ENCODE peak calls at places on chromosomes 1 and 21, in ten cellular contexts. G is fibroblast of lung, K is neural progenitor cell, B is PC-3, E is MM.1S, I is HCT116, C is hepatocyte, M is GM23338, Y is HepG2, Q is mammary epithelial cell. A is an unnamed sample. For H3K4me1, the result is how much of the 10 kb centered on the place peaks cover.

GRCh38 chr1:223364685-223365382 is 858 bp upstream of the SUSD4 start:
- DNase-seq in G (peak), K (peak), B (no peak), E (peak), I (no peak), C (no peak), M (peak), Y (no peak), Q (no peak), A (peak)

GRCh38 chr1:25871086-25871703 is 4.3 kb downstream of the PAQR7 start:
- DNase-seq in G (no peak), K (no peak), B (no peak), E (no peak), I (no peak), C (no peak), M (peak), Y (peak), Q (peak), A (no peak)

GRCh38 chr1:246947255-246947654 is 15.5 kb upstream of the AHCTF1 start:
- DNase-seq in G (peak), K (no peak), B (peak), E (no peak), I (no peak), C (peak), M (no peak), Y (peak), Q (peak), A (no peak)

GRCh38 chr1:43436371-43436770 is 17.4 kb downstream of the HYI start:
- DNase-seq in G (no peak), K (no peak), B (no peak), E (no peak), I (no peak), C (no peak), M (no peak), Y (no peak), Q (no peak), A (no peak)

GRCh38 chr1:228095938-228096337 is 7.2 kb downstream of the C1orf35 start:
- DNase-seq in G (no peak), K (no peak), B (no peak), E (no peak), I (no peak), C (no peak), M (no peak), Y (no peak), Q (no peak), A (no peak)

GRCh38 chr1:175635092-175635491 is 108.3 kb downstream of the TNR start:
- DNase-seq in G (no peak), K (no peak), B (no peak), E (no peak), I (no peak), C (no peak), M (no peak), Y (no peak), Q (no peak), A (no peak)

GRCh38 chr21:36567216-36567917 is 87.4 kb upstream of the CLDN14 start:
- DNase-seq in G (peak), K (no peak), B (no peak), E (no peak), I (no peak), C (no peak), M (no peak), Y (no peak), Q (no peak), A (no peak)

GRCh38 chr1:30010506-30011106 is 712.8 kb downstream of the MATN1 start:
- DNase-seq in G (no peak), K (no peak), B (no peak), E (no peak), I (no peak), C (no peak), M (no peak), Y (no peak), Q (no peak), A (no peak)

GRCh38 chr1:10251325-10252103 is 41.1 kb downstream of the KIF1B start:
- DNase-seq in G (peak), K (no peak), B (peak), E (peak), I (no peak), C (no peak), M (no peak), Y (no peak), Q (peak), A (no peak)

GRCh38 chr1:111140680-111140967 is 601 bp downstream of the CEPT1 start:
- DNase-seq in G (peak), K (peak), B (peak), E (peak), I (no peak), C (peak), M (peak), Y (peak), Q (peak), A (peak)

GRCh38 chr1:170586942-170587593 is 55.1 kb downstream of the GORAB start:
- DNase-seq in G (peak), K (no peak), B (no peak), E (no peak), I (no peak), C (peak), M (no peak), Y (no peak), Q (no peak), A (no peak)

GRCh38 chr1:159122005-159122621 is 45.5 kb upstream of the AIM2 start:
- DNase-seq in G (peak), K (no peak), B (peak), E (no peak), I (no peak), C (no peak), M (no peak), Y (no peak), Q (peak), A (no peak)

GRCh38 chr1:41622859-41623732 is 138.6 kb upstream of the EDN2 start:
- DNase-seq in G (peak), K (no peak), B (peak), E (peak), I (no peak), C (no peak), M (no peak), Y (no peak), Q (no peak), A (no peak)

GRCh38 chr1:100219879-100220278 is 29.8 kb downstream of the DBT start:
- DNase-seq in G (no peak), K (no peak), B (peak), E (no peak), I (no peak), C (no peak), M (no peak), Y (no peak), Q (no peak), A (no peak)

GRCh38 chr21:45178072-45178608 is 103.8 kb downstream of the ADARB1 start:
- DNase-seq in G (no peak), K (no peak), B (no peak), E (no peak), I (no peak), C (no peak), M (no peak), Y (no peak), Q (no peak), A (no peak)

GRCh38 chr1:20602851-20603450 is 14.1 kb downstream of the CDA start:
- DNase-seq in G (peak), K (no peak), B (peak), E (no peak), I (no peak), C (no peak), M (no peak), Y (no peak), Q (peak), A (peak)

GRCh38 chr1:69824932-69825331 is 257.2 kb downstream of the LRRC7 start:
- DNase-seq in G (no peak), K (no peak), B (no peak), E (no peak), I (no peak), C (no peak), M (no peak), Y (no peak), Q (no peak), A (no peak)

GRCh38 chr1:184823080-184823479 is 68.4 kb upstream of the EDEM3 start:
- DNase-seq in G (no peak), K (peak), B (no peak), E (peak), I (no peak), C (peak), M (no peak), Y (no peak), Q (no peak), A (no peak)

GRCh38 chr1:172397221-172397620 is 23.3 kb upstream of the C1orf105 start:
- DNase-seq in G (peak), K (no peak), B (peak), E (no peak), I (no peak), C (no peak), M (no peak), Y (no peak), Q (peak), A (no peak)

GRCh38 chr1:174258148-174258550 is 98.8 kb downstream of the RABGAP1L start:
- DNase-seq in G (peak), K (peak), B (peak), E (peak), I (peak), C (peak), M (peak), Y (peak), Q (peak), A (no peak)

GRCh38 chr1:244011796-244012195 is 39.3 kb upstream of the ZBTB18 start:
- DNase-seq in G (peak), K (no peak), B (no peak), E (no peak), I (no peak), C (no peak), M (peak), Y (no peak), Q (no peak), A (no peak)

GRCh38 chr1:27603320-27603961 is 503 bp downstream of the AHDC1 start:
- DNase-seq in G (no peak), K (peak), B (no peak), E (peak), I (no peak), C (peak), M (peak), Y (no peak), Q (no peak), A (peak)

GRCh38 chr1:85406887-85407593 is 57.9 kb downstream of the DDAH1 start:
- DNase-seq in G (peak), K (no peak), B (peak), E (no peak), I (peak), C (peak), M (no peak), Y (peak), Q (peak), A (peak)

GRCh38 chr1:63935148-63935547 is 161.3 kb downstream of the ROR1 start:
- DNase-seq in G (no peak), K (no peak), B (peak), E (peak), I (no peak), C (peak), M (no peak), Y (no peak), Q (peak), A (peak)

GRCh38 chr1:63873751-63874150 is 99.9 kb downstream of the ROR1 start:
- DNase-seq in G (peak), K (no peak), B (peak), E (no peak), I (no peak), C (no peak), M (no peak), Y (no peak), Q (peak), A (peak)

GRCh38 chr21:16269497-16269896 is 539.7 kb downstream of the USP25 start:
- DNase-seq in G (no peak), K (no peak), B (no peak), E (no peak), I (no peak), C (no peak), M (no peak), Y (no peak), Q (no peak), A (no peak)

GRCh38 chr1:54016343-54017282 is 1.4 kb downstream of the LDLRAD1 start:
- DNase-seq in G (no peak), K (no peak), B (peak), E (no peak), I (peak), C (peak), M (peak), Y (peak), Q (peak), A (peak)

GRCh38 chr1:172449012-172449584 is 5.2 kb upstream of the PIGC start:
- DNase-seq in G (peak), K (no peak), B (peak), E (no peak), I (no peak), C (peak), M (no peak), Y (peak), Q (peak), A (peak)

DNA sequence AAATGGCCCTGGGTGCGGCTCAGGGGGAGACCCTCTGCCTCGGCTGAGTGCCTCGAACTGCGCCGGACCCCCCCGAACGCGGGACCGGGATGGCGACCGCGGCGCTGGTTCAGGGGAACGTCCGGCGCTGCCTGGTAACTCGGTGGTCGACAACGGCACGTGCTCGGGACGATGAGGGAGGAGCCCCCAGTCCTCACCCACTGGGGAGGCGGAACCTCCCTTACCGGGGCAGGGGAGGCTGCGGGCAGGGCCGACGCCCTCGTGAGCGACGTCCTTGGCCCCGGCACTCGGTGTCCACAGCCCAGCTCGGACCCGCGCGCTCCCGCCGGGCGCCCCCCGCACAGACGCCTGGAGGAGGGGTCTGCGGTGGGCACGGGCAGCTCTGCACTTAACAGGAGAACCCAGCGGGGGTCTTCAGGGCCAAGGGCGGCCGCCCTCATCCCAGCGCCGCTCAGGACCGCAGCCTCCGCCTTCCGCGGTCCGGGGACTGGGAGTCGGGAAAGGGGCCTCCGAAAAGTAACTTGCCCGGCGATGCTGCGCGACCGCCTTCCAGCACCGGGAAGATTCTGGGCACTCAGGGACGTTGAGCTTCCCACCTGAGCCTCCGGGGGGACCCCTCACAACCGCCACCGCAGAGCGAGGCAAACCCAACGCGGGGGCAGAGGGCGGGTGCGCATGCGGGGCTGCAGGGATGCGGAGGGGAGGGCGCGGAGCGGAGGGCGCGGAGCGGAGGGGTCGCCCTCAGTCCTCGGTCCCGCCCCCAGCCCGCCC is 1.7 kb downstream of the HES4 start:
- DNase-seq in G (no peak), K (peak), B (no peak), E (no peak), I (no peak), C (peak), M (peak), Y (no peak), Q (no peak), A (no peak)
- TF ChIP-seq EZH2 in G (peak), K (peak), B (no peak), E (no peak), I (no peak), C (peak), M (peak), Y (no peak), Q (peak), A (no peak)

DNA sequence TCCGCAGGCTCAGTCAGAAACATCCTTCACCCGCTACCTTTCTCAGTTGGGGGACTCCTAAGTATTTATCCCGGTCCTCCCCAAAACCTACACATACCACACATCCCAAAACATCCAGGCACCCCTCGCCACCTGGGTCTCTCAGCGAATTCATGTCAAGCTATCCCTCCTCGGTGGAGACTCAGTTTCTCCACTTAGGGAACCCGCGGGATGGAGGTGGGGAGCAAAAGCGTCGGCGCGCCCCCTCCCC is 1.2 kb upstream of the ZBTB7B start:
- DNase-seq in G (no peak), K (no peak), B (no peak), E (no peak), I (no peak), C (no peak), M (no peak), Y (no peak), Q (no peak), A (no peak)
- H2AFZ ChIP-seq in G (peak), K (no peak), B (peak), E (peak), I (no peak), C (peak), M (no peak), Y (no peak), Q (peak), A (peak)

GRCh38 chr1:153549741-153550397 is 811 bp upstream of the S100A3 start:
- DNase-seq in G (no peak), K (no peak), B (no peak), E (no peak), I (no peak), C (no peak), M (no peak), Y (no peak), Q (peak), A (no peak)

GRCh38 chr1:153548722-153549695 is at the start of gene S100A3:
- DNase-seq in G (peak), K (no peak), B (peak), E (no peak), I (no peak), C (peak), M (no peak), Y (no peak), Q (peak), A (peak)

GRCh38 chr1:153552335-153552734 is 3.3 kb upstream of the S100A3 start:
- DNase-seq in G (no peak), K (no peak), B (no peak), E (no peak), I (no peak), C (no peak), M (peak), Y (no peak), Q (peak), A (no peak)

GRCh38 chr1:153550827-153551512 is 1.9 kb upstream of the S100A3 start:
- DNase-seq in G (no peak), K (no peak), B (no peak), E (no peak), I (no peak), C (no peak), M (no peak), Y (no peak), Q (no peak), A (no peak)

DNA sequence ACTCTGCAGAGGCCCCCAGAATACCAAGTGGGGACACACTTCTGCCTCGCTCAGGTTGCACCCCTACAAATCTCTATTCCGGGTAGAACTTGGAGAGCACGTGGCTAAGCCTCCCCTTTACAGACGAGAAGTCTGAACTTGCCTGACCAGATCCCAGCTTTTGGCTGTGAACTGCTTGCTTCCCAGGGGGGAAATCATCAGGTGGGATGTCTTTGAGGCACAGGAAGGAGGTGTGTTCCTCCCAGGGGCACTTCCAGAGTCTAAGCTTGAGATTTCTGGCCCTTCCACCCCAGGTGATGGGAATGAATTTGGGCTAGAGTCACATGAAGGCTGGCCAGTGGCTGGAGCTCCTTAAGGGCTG is 1.3 kb upstream of the S100A3 start:
- DNase-seq in G (no peak), K (no peak), B (no peak), E (no peak), I (no peak), C (no peak), M (no peak), Y (no peak), Q (no peak), A (no peak)
- H3K4me1 ChIP-seq in G (under half), K (under half), B (under half), E (under half), I (half or more), C (half or more), M (under half), Y (half or more), Q (half or more), A (half or more)

GRCh38 chr1:110084226-110085078 is 14.0 kb upstream of the ALX3 start:
- DNase-seq in G (peak), K (peak), B (no peak), E (peak), I (no peak), C (peak), M (peak), Y (no peak), Q (no peak), A (peak)
- TF ChIP-seq EZH2 in G (peak), K (peak), B (no peak), E (no peak), I (no peak), C (peak), M (peak), Y (peak), Q (no peak), A (no peak)

GRCh38 chr1:58568271-58568860 is 8.7 kb downstream of the TACSTD2 start:
- DNase-seq in G (no peak), K (no peak), B (no peak), E (no peak), I (no peak), C (no peak), M (no peak), Y (no peak), Q (no peak), A (no peak)
- H2AFZ ChIP-seq in G (no peak), K (no peak), B (no peak), E (no peak), I (no peak), C (no peak), M (no peak), Y (no peak), Q (no peak), A (no peak)

DNA sequence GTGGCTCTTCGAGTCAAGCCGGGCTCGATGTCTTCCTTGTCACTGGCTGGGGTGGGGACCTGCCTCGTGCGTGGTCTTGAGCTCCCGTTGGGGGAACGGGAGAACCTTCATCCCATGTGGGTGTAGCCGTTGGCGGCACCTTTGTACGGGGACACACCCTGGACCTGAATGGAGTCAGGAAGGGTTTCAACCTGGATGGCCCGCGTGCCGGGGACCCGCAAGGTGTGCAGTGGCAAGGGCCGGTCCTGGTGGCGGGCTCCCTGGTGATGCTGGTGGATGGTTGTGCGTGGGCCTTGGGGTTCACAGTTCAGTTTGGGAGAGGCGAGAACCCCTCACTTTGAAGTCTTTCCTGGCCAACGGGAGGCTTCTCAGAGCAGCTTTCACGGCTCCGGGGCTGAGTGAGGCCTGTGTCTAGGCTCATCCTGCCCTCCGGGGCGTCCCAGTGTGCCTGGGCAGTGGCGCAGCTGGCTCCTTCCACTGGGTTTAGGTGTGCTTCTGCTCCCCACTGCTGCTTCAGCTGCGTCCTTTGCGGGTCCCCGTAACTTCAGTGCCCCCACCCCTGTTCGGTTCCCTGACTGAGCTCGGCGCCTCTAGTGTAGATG is 11.4 kb downstream of the SKI start:
- DNase-seq in G (no peak), K (no peak), B (no peak), E (no peak), I (no peak), C (peak), M (no peak), Y (no peak), Q (no peak), A (no peak)
- H3K4me1 ChIP-seq in G (under half), K (under half), B (under half), E (under half), I (under half), C (under half), M (under half), Y (half or more), Q (under half), A (under half)

A was measured in PC-9.